ENCODE peak calls at places on chromosome 10, in five cellular contexts. One of them, this sample, is unnamed.

GRCh38 chr10:78445308-78445707 is 411.6 kb downstream of the RPS24 start:
- DNase-seq in transverse colon: no peak
- DNase-seq in astrocyte of the spinal cord: no peak
- DNase-seq in mesendoderm: no peak
- DNase-seq in GM12865: no peak
- DNase-seq in this sample: no peak

GRCh38 chr10:114767101-114767588 is 54.4 kb upstream of the FHIP2A start:
- DNase-seq in transverse colon: no peak
- DNase-seq in astrocyte of the spinal cord: peak
- DNase-seq in mesendoderm: no peak
- DNase-seq in GM12865: no peak
- DNase-seq in this sample: no peak

GRCh38 chr10:43259981-43260761 is 6.7 kb downstream of the RASGEF1A start:
- DNase-seq in transverse colon: no peak
- DNase-seq in astrocyte of the spinal cord: no peak
- DNase-seq in mesendoderm: no peak
- DNase-seq in GM12865: peak
- DNase-seq in this sample: no peak

GRCh38 chr10:123808873-123809272 is 82.7 kb downstream of the CPXM2 start:
- DNase-seq in transverse colon: no peak
- DNase-seq in astrocyte of the spinal cord: peak
- DNase-seq in mesendoderm: peak
- DNase-seq in GM12865: no peak
- DNase-seq in this sample: no peak

GRCh38 chr10:85919358-85920022 is 447.1 kb downstream of the GRID1 start:
- DNase-seq in transverse colon: no peak
- DNase-seq in astrocyte of the spinal cord: no peak
- DNase-seq in mesendoderm: peak
- DNase-seq in GM12865: no peak
- DNase-seq in this sample: peak

GRCh38 chr10:63553031-63553430 is 31.8 kb downstream of the REEP3 start:
- DNase-seq in transverse colon: no peak
- DNase-seq in astrocyte of the spinal cord: peak
- DNase-seq in mesendoderm: no peak
- DNase-seq in GM12865: no peak
- DNase-seq in this sample: no peak

GRCh38 chr10:110207805-110208613 is 604 bp downstream of the MXI1 start:
- DNase-seq in transverse colon: peak
- DNase-seq in astrocyte of the spinal cord: peak
- DNase-seq in mesendoderm: peak
- DNase-seq in GM12865: peak
- DNase-seq in this sample: no peak

GRCh38 chr10:62153191-62153590 is 115.5 kb downstream of the RTKN2 start:
- DNase-seq in transverse colon: no peak
- DNase-seq in astrocyte of the spinal cord: peak
- DNase-seq in mesendoderm: no peak
- DNase-seq in GM12865: no peak
- DNase-seq in this sample: no peak

GRCh38 chr10:110016037-110016436 is 8.3 kb downstream of the ADD3 start:
- DNase-seq in transverse colon: no peak
- DNase-seq in astrocyte of the spinal cord: peak
- DNase-seq in mesendoderm: peak
- DNase-seq in GM12865: peak
- DNase-seq in this sample: no peak

GRCh38 chr10:114261116-114261515 is 22.1 kb downstream of the VWA2 start:
- DNase-seq in transverse colon: no peak
- DNase-seq in astrocyte of the spinal cord: peak
- DNase-seq in mesendoderm: no peak
- DNase-seq in GM12865: peak
- DNase-seq in this sample: no peak

GRCh38 chr10:43211030-43211429 is 55.8 kb downstream of the RASGEF1A start:
- DNase-seq in transverse colon: no peak
- DNase-seq in astrocyte of the spinal cord: no peak
- DNase-seq in mesendoderm: no peak
- DNase-seq in GM12865: no peak
- DNase-seq in this sample: no peak

GRCh38 chr10:102605712-102606111 is 38.6 kb upstream of the TRIM8 start:
- DNase-seq in transverse colon: no peak
- DNase-seq in astrocyte of the spinal cord: peak
- DNase-seq in mesendoderm: no peak
- DNase-seq in GM12865: no peak
- DNase-seq in this sample: no peak

GRCh38 chr10:52283174-52283573 is 30.9 kb upstream of the DKK1 start:
- DNase-seq in transverse colon: no peak
- DNase-seq in astrocyte of the spinal cord: no peak
- DNase-seq in mesendoderm: peak
- DNase-seq in GM12865: no peak
- DNase-seq in this sample: no peak

GRCh38 chr10:5987747-5988146 is 10.4 kb upstream of the IL15RA start:
- DNase-seq in transverse colon: no peak
- DNase-seq in astrocyte of the spinal cord: no peak
- DNase-seq in mesendoderm: no peak
- DNase-seq in GM12865: no peak
- DNase-seq in this sample: no peak

GRCh38 chr10:80699602-80700039 is 161.9 kb downstream of the SH2D4B start:
- DNase-seq in transverse colon: peak
- DNase-seq in astrocyte of the spinal cord: peak
- DNase-seq in mesendoderm: peak
- DNase-seq in GM12865: peak
- DNase-seq in this sample: peak

GRCh38 chr10:5187852-5188251 is 2.9 kb upstream of the AKR1C8 start:
- DNase-seq in transverse colon: no peak
- DNase-seq in astrocyte of the spinal cord: no peak
- DNase-seq in mesendoderm: no peak
- DNase-seq in GM12865: no peak
- DNase-seq in this sample: no peak

GRCh38 chr10:101961591-101962498 is 94.1 kb downstream of the ARMH3 start:
- DNase-seq in transverse colon: no peak
- DNase-seq in astrocyte of the spinal cord: no peak
- DNase-seq in mesendoderm: no peak
- DNase-seq in GM12865: no peak
- DNase-seq in this sample: peak

GRCh38 chr10:128440513-128441160 is 314.4 kb upstream of the MKI67 start:
- DNase-seq in transverse colon: no peak
- DNase-seq in astrocyte of the spinal cord: no peak
- DNase-seq in mesendoderm: peak
- DNase-seq in GM12865: no peak
- DNase-seq in this sample: no peak

GRCh38 chr10:44477021-44477420 is 92.1 kb upstream of the CXCL12 start:
- DNase-seq in transverse colon: no peak
- DNase-seq in astrocyte of the spinal cord: no peak
- DNase-seq in mesendoderm: no peak
- DNase-seq in GM12865: no peak
- DNase-seq in this sample: no peak

GRCh38 chr10:18566177-18566576 is 85.2 kb downstream of the NSUN6 start:
- DNase-seq in transverse colon: no peak
- DNase-seq in astrocyte of the spinal cord: no peak
- DNase-seq in mesendoderm: no peak
- DNase-seq in GM12865: no peak
- DNase-seq in this sample: no peak

GRCh38 chr10:92891885-92892705 is 43.8 kb downstream of the EXOC6 start:
- DNase-seq in transverse colon: peak
- DNase-seq in astrocyte of the spinal cord: peak
- DNase-seq in mesendoderm: peak
- DNase-seq in GM12865: no peak
- DNase-seq in this sample: peak

GRCh38 chr10:28910960-28911359 is 233.6 kb downstream of the BAMBI start:
- DNase-seq in transverse colon: no peak
- DNase-seq in astrocyte of the spinal cord: peak
- DNase-seq in mesendoderm: no peak
- DNase-seq in GM12865: no peak
- DNase-seq in this sample: no peak

GRCh38 chr10:132294561-132295320 is 13.0 kb downstream of the STK32C start:
- DNase-seq in transverse colon: no peak
- DNase-seq in astrocyte of the spinal cord: no peak
- DNase-seq in mesendoderm: peak
- DNase-seq in GM12865: no peak
- DNase-seq in this sample: no peak

GRCh38 chr10:67809107-67809506 is 28.9 kb downstream of the DNAJC12 start:
- DNase-seq in transverse colon: no peak
- DNase-seq in astrocyte of the spinal cord: no peak
- DNase-seq in mesendoderm: peak
- DNase-seq in GM12865: no peak
- DNase-seq in this sample: no peak

GRCh38 chr10:80421369-80422220 is 13.2 kb downstream of the PRXL2A start:
- DNase-seq in transverse colon: no peak
- DNase-seq in astrocyte of the spinal cord: no peak
- DNase-seq in mesendoderm: no peak
- DNase-seq in GM12865: peak
- DNase-seq in this sample: no peak

GRCh38 chr10:6052247-6053221 is 9.6 kb downstream of the IL2RA start:
- DNase-seq in transverse colon: peak
- DNase-seq in astrocyte of the spinal cord: no peak
- DNase-seq in mesendoderm: no peak
- DNase-seq in GM12865: peak
- DNase-seq in this sample: no peak

GRCh38 chr10:97584060-97584797 is at the start of gene HOGA1:
- DNase-seq in transverse colon: no peak
- DNase-seq in astrocyte of the spinal cord: peak
- DNase-seq in mesendoderm: peak
- DNase-seq in GM12865: peak
- DNase-seq in this sample: peak
- H3K4me3 ChIP-seq in transverse colon: no peak
- H3K4me3 ChIP-seq in astrocyte of the spinal cord: no peak
- H3K4me3 ChIP-seq in mesendoderm: no peak
- H3K4me3 ChIP-seq in GM12865: no peak
- H3K4me3 ChIP-seq in this sample: no peak

DNA sequence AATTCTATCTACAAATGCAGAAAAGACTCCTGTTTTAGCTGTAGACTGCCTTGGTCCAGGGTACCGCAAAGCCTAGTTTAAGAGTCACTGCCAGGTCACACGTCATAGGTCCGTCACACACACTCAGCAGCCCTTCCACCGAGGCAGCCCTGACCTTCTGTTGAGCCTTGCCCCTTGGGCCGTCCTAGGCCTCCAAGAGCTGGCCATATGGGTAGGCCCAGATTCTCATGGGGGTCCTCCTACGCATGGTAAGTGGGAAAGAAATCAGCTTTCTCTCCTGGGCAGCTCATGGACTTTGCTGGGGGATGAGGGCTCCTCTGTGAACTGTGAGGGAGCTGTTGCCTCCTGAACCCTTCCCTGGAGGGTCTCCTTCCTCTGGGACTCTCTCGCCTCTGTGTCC is 19.8 kb upstream of the PIK3AP1 start:
- DNase-seq in transverse colon: no peak
- DNase-seq in astrocyte of the spinal cord: no peak
- DNase-seq in mesendoderm: no peak
- DNase-seq in GM12865: no peak
- DNase-seq in this sample: no peak
- H3K4me3 ChIP-seq in transverse colon: no peak
- H3K4me3 ChIP-seq in astrocyte of the spinal cord: no peak
- H3K4me3 ChIP-seq in mesendoderm: no peak
- H3K4me3 ChIP-seq in GM12865: no peak
- H3K4me3 ChIP-seq in this sample: no peak

GRCh38 chr10:129958686-129959543 is 5.2 kb downstream of the EBF3 start:
- DNase-seq in transverse colon: no peak
- DNase-seq in astrocyte of the spinal cord: no peak
- DNase-seq in mesendoderm: peak
- DNase-seq in GM12865: no peak
- DNase-seq in this sample: no peak
- H3K4me3 ChIP-seq in transverse colon: no peak
- H3K4me3 ChIP-seq in astrocyte of the spinal cord: no peak
- H3K4me3 ChIP-seq in mesendoderm: no peak
- H3K4me3 ChIP-seq in GM12865: no peak
- H3K4me3 ChIP-seq in this sample: no peak

DNA sequence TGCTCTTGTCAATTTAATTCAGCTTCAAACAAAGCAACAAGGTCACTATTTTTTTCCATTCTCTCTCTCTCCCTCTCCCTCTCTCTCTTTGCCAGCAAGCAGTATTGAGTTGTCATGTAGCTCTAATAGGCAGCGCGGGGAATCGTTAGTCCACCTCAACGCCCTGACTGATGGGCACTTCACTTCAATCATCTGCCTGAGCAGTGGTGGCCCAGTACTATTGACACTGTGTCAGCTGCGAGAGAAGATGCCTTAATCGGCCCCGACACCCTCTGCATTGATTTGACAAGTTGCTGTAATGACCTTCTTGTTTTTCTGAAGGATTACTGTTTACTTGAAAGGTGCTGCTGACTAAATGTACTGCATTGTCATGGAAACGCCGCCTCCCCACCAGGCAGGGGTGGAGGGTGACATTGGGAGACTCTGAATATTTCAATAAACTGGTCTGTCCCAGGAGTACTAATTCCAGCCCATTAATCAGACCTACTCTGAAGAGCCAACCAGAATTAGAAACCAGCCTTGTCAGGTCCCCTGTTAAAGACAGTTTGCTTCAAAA is 913.7 kb downstream of the KCNMA1 start:
- DNase-seq in transverse colon: no peak
- DNase-seq in astrocyte of the spinal cord: no peak
- DNase-seq in mesendoderm: peak
- DNase-seq in GM12865: no peak
- DNase-seq in this sample: no peak
- H3K4me3 ChIP-seq in transverse colon: no peak
- H3K4me3 ChIP-seq in astrocyte of the spinal cord: no peak
- H3K4me3 ChIP-seq in mesendoderm: no peak
- H3K4me3 ChIP-seq in GM12865: no peak
- H3K4me3 ChIP-seq in this sample: no peak

DNA sequence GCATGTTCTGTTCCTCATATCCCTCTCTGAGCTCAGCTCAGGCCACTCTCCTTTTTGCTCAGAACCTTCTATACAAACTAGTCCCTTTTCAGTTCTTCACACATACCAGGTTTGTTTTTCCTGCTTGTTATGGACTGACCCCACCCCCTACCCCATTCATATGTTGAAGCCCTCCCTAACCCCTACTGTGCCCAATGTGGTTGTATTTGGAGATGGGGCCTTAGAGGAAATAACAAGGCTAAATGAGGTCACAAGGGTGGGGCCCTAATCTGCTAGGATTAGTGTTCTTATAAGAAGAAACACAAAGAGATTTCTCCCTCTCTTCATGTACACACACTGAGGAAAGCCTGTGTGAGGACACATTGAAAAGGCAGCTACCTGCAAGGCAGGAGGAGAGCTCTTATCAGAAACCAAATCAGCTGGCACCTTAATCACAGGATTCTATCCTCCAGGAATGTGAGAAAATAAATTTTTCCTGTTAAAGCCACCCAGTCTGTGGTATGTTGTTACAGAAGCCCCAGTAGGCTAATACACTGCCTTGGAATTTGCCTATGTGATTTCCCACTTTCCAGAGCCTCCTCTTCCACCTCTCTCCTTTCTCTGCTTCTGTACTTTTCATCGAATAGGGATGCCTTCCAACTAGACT is 67.3 kb upstream of the DNAJB12 start:
- DNase-seq in transverse colon: no peak
- DNase-seq in astrocyte of the spinal cord: no peak
- DNase-seq in mesendoderm: peak
- DNase-seq in GM12865: no peak
- DNase-seq in this sample: no peak
- H3K4me3 ChIP-seq in transverse colon: no peak
- H3K4me3 ChIP-seq in astrocyte of the spinal cord: no peak
- H3K4me3 ChIP-seq in mesendoderm: no peak
- H3K4me3 ChIP-seq in GM12865: no peak
- H3K4me3 ChIP-seq in this sample: no peak